ENCODE peak calls at places on chromosomes 11 and 22, in nine cellular contexts. P, T, W, A, E, J, U, K and B are unnamed samples.

GRCh38 chr11:74644084-74644483 is 51.7 kb downstream of the POLD3 start:
- DNase-seq in W (no peak), A (no peak), U (no peak), J (no peak), T (no peak), K (no peak), P (no peak), E (no peak), B (no peak)

GRCh38 chr22:24134090-24134846 is 47.0 kb upstream of the SUSD2 start:
- DNase-seq in T (no peak), J (no peak), W (peak), E (no peak), P (no peak), U (no peak), A (no peak), K (no peak), B (no peak)

GRCh38 chr11:46902694-46903093 is 15.7 kb downstream of the LRP4 start:
- DNase-seq in U (no peak), P (no peak), J (no peak), E (no peak), W (no peak), A (no peak), K (no peak), T (no peak), B (no peak)

GRCh38 chr11:89608234-89608966 is 101.7 kb upstream of the TRIM77 start:
- DNase-seq in A (no peak), J (no peak), T (no peak), K (no peak), U (no peak), W (no peak), E (no peak), P (no peak), B (no peak)

GRCh38 chr22:32204856-32205722 is at the start of gene RFPL2:
- DNase-seq in P (no peak), E (no peak), U (no peak), A (peak), T (no peak), K (no peak), J (peak), W (no peak), B (no peak)

GRCh38 chr11:26700536-26701235 is 21.2 kb downstream of the SLC5A12 start:
- DNase-seq in J (no peak), E (no peak), P (no peak), U (no peak), A (no peak), K (no peak), W (no peak), T (no peak), B (no peak)

GRCh38 chr11:59212744-59213573 is at the start of gene MPEG1:
- DNase-seq in J (no peak), T (no peak), W (peak), K (no peak), P (no peak), A (no peak), E (peak), U (no peak), B (no peak)

GRCh38 chr11:17423533-17424310 is 35.3 kb upstream of the KCNJ11 start:
- DNase-seq in W (peak), U (no peak), J (no peak), A (no peak), T (no peak), K (no peak), P (no peak), E (no peak), B (no peak)

GRCh38 chr22:22848364-22848866 is 39.2 kb upstream of the IGLL5 start:
- DNase-seq in A (peak), T (no peak), U (no peak), E (peak), K (peak), J (peak), P (peak), W (peak), B (peak)

GRCh38 chr22:38214248-38215056 is 12.7 kb downstream of the MAFF start:
- DNase-seq in U (peak), K (peak), P (peak), J (peak), T (no peak), W (peak), A (peak), E (peak), B (no peak)

GRCh38 chr22:24289138-24289537 is 18.5 kb downstream of the SPECC1L start:
- DNase-seq in T (no peak), J (peak), E (no peak), W (no peak), U (no peak), A (peak), P (no peak), K (no peak), B (peak)

GRCh38 chr22:42132457-42132856 is 1.8 kb upstream of the CYP2D6 start:
- DNase-seq in A (no peak), W (no peak), T (no peak), K (no peak), U (no peak), P (peak), J (no peak), E (no peak), B (no peak)

GRCh38 chr11:35211952-35212351 is 73.0 kb downstream of the CD44 start:
- DNase-seq in J (no peak), E (no peak), T (no peak), W (no peak), P (no peak), U (no peak), K (no peak), A (no peak), B (no peak)

GRCh38 chr11:75151346-75152047 is 590 bp downstream of the SLCO2B1 start:
- DNase-seq in J (no peak), A (no peak), E (no peak), K (no peak), T (no peak), P (no peak), W (no peak), U (no peak), B (no peak)

GRCh38 chr11:128643661-128644060 is 50.2 kb upstream of the FLI1 start:
- DNase-seq in A (no peak), T (no peak), K (no peak), W (no peak), J (no peak), U (no peak), P (no peak), E (no peak), B (no peak)

GRCh38 chr11:114310095-114310494 is 13.9 kb downstream of the NNMT start:
- DNase-seq in K (no peak), J (peak), W (no peak), E (no peak), T (no peak), U (no peak), A (no peak), P (no peak), B (no peak)

GRCh38 chr11:132220464-132220863 is 850.0 kb downstream of the NTM start:
- DNase-seq in E (no peak), W (no peak), U (no peak), A (peak), T (no peak), K (no peak), J (peak), P (no peak), B (no peak)

GRCh38 chr22:41596776-41597634 is 7.4 kb upstream of the PMM1 start:
- DNase-seq in J (peak), A (peak), T (no peak), K (peak), P (peak), U (peak), E (peak), W (peak), B (no peak)

GRCh38 chr11:110085255-110085838 is 7.8 kb upstream of the ZC3H12C start:
- DNase-seq in W (no peak), E (no peak), T (no peak), A (peak), U (no peak), J (no peak), P (no peak), K (no peak), B (no peak)

GRCh38 chr11:129946256-129946655 is 50.9 kb upstream of the NFRKB start:
- DNase-seq in P (no peak), E (no peak), U (no peak), J (no peak), A (peak), T (no peak), K (peak), W (no peak), B (no peak)

GRCh38 chr11:7019500-7020182 is 505 bp downstream of the ZNF214 start:
- DNase-seq in E (peak), A (no peak), W (no peak), K (no peak), P (peak), J (no peak), U (peak), T (no peak), B (no peak)

GRCh38 chr11:8818421-8818820 is 92.6 kb upstream of the AKIP1 start:
- DNase-seq in E (no peak), U (peak), J (no peak), T (no peak), K (no peak), A (no peak), P (no peak), W (no peak), B (no peak)

GRCh38 chr22:29128891-29129643 is 56.2 kb downstream of the KREMEN1 start:
- DNase-seq in E (no peak), W (no peak), P (no peak), J (no peak), K (no peak), A (peak), T (no peak), U (peak), B (no peak)

GRCh38 chr11:129281471-129282268 is 89.5 kb upstream of the ARHGAP32 start:
- DNase-seq in J (no peak), T (no peak), W (no peak), P (no peak), E (no peak), K (no peak), A (no peak), U (no peak), B (no peak)

GRCh38 chr22:49303781-49304461 is 523.8 kb downstream of the BRD1 start:
- DNase-seq in U (peak), A (no peak), P (peak), E (peak), T (no peak), K (no peak), J (no peak), W (peak), B (no peak)

GRCh38 chr22:33300165-33300564 is 242.0 kb upstream of the SYN3 start:
- DNase-seq in K (no peak), T (no peak), J (no peak), P (no peak), A (no peak), U (no peak), W (peak), E (no peak), B (no peak)

GRCh38 chr11:102139081-102139498 is 28.8 kb downstream of the YAP1 start:
- DNase-seq in A (peak), T (no peak), P (no peak), W (no peak), K (no peak), E (no peak), U (no peak), J (peak), B (no peak)

GRCh38 chr22:23553922-23554870 is 25.9 kb downstream of the IGLL1 start:
- DNase-seq in J (no peak), P (peak), W (peak), U (peak), T (no peak), E (no peak), K (no peak), A (no peak), B (no peak)

DNA sequence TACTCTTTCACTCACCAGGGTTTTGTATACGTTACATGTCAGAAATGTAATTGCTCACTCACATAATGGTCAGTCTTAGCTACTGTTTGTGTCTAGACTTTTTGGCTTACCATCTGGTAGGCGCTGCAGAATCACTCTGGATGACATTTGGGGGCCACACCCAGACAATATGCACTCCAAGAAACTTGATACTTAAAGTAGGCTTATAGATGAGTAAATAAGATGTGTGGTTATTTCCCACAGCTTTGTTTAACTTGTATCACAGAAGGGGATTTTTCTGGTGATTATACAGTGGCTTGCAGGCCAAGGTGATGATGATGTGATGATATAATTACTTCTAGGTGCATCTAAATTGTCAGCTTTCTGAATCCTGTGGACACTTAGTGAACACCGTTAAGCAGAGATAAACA is 89.0 kb downstream of the PRR5L start:
- DNase-seq in U (no peak), J (peak), E (no peak), A (peak), P (no peak), T (no peak), W (no peak), K (no peak), B (no peak)
- H3K4me3 ChIP-seq in U (no peak), J (no peak), E (no peak), A (no peak), P (no peak), T (no peak), W (peak), K (no peak), B (no peak)

GRCh38 chr11:93089474-93090102 is 108.2 kb downstream of the SLC36A4 start:
- DNase-seq in A (peak), W (no peak), P (no peak), E (peak), J (peak), T (no peak), U (no peak), K (peak), B (no peak)
- TF ChIP-seq CTCF in A (peak), W (no peak), P (peak), E (peak), J (peak), T (no peak), U (no peak), K (peak), B (peak)

DNA sequence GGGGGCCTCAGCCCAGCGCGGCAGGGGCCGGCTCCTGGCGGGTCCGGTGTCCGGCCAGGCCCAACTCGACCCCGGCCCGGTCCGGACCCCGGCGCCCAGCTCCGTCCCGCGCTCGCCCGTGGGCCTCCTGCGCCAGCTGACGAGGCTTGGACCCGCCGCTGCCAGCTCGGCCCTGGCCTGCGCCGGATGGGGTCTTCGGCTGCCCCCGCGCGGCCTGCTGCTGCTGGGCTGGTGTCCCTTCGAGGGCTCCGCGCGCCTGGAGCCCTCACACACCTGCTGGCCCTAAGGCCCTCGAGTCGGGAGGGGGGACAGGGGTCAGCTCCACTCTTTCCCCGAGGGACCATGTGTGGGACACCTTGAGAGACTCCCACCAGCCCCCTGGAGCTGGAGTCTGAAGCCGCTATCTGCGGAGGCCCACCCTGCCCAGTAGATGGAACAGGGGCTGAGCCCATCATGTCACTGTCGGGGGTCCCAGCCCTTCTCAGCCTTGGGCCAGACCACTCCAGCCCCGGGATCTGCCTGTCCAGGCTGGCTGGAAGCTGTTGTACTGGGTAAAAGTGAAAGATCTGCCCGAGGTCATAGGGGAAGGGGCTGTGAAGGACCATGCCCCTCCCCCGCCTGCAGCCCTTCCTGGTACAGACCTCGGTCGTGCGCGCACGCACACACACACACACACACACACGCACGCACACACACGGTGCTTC is 768 bp upstream of the CDKN1C start:
- DNase-seq in K (no peak), P (peak), T (no peak), W (peak), U (peak), E (no peak), A (no peak), J (peak), B (no peak)
- H3K4me3 ChIP-seq in K (no peak), P (no peak), T (peak), W (peak), U (peak), E (peak), A (no peak), J (no peak), B (no peak)

GRCh38 chr11:61769946-61770683 is 17.7 kb downstream of the MYRF start:
- DNase-seq in P (no peak), T (no peak), A (no peak), U (no peak), E (no peak), J (no peak), W (no peak), K (no peak), B (no peak)

GRCh38 chr11:61773356-61773755 is 19.0 kb downstream of the TMEM258 start:
- DNase-seq in J (no peak), A (no peak), W (no peak), E (no peak), U (no peak), T (no peak), K (no peak), P (no peak), B (no peak)

GRCh38 chr11:61773826-61774225 is 18.6 kb downstream of the TMEM258 start:
- DNase-seq in A (no peak), T (no peak), W (no peak), J (no peak), U (no peak), K (no peak), P (no peak), E (no peak), B (no peak)

GRCh38 chr11:61771195-61771894 is 18.9 kb downstream of the MYRF start:
- DNase-seq in J (no peak), K (no peak), U (no peak), A (no peak), E (no peak), T (no peak), P (no peak), W (no peak), B (no peak)

GRCh38 chr11:61771995-61772455 is 19.6 kb downstream of the MYRF start:
- DNase-seq in W (no peak), K (no peak), T (no peak), U (no peak), A (no peak), E (no peak), P (no peak), J (no peak), B (no peak)
- TF ChIP-seq CTCF in W (no peak), K (no peak), T (no peak), U (no peak), A (no peak), E (no peak), P (no peak), J (no peak), B (no peak)

DNA sequence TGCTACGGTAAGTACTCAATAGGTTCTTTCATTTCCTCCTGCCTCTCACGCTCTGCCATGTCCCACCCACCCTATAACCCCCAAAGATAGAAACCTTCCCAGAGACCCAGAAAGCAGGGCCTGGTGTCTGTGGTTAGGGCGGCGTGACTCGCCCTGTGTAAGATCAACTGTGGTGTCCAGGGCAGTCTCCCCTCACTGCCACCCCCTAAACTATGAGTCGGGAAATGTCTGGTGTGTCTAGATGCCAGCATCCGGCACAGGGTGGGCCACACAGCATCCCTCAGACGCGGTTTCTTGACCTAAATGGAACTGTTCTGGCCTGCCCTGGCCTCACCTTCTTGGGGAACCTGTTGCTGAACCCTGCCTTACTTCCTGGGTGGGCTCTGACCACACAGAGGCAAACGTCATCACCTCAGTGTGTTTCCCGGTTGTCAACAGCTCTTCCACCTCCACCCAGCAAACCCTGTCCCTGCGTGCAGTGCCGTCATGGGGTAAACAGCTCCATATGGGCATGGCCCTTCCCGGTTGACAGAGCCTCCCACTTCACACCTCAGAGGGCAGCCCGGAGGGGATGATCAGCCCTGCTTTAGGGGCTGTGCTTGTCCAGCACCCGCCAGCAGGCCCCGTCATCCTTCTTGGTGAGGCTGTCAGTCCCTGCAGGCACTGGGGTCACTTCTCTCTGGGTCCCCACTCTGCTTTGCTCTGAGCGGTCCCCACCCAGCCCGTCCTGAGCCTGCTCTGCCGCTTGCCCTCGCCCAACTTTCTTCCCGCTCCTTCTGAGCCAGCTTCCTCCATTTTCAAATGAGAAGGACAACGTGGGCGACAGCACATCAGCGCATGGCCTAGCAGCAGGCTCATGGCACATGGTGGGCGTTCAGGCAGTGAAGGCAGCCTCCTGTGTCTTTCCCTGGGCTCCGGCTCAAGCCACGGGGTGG is 6.0 kb downstream of the WNT11 start:
- DNase-seq in T (no peak), A (no peak), K (no peak), J (no peak), U (no peak), W (no peak), P (peak), E (no peak), B (no peak)
- H3K4me3 ChIP-seq in T (no peak), A (no peak), K (no peak), J (no peak), U (no peak), W (no peak), P (no peak), E (no peak), B (no peak)

DNA sequence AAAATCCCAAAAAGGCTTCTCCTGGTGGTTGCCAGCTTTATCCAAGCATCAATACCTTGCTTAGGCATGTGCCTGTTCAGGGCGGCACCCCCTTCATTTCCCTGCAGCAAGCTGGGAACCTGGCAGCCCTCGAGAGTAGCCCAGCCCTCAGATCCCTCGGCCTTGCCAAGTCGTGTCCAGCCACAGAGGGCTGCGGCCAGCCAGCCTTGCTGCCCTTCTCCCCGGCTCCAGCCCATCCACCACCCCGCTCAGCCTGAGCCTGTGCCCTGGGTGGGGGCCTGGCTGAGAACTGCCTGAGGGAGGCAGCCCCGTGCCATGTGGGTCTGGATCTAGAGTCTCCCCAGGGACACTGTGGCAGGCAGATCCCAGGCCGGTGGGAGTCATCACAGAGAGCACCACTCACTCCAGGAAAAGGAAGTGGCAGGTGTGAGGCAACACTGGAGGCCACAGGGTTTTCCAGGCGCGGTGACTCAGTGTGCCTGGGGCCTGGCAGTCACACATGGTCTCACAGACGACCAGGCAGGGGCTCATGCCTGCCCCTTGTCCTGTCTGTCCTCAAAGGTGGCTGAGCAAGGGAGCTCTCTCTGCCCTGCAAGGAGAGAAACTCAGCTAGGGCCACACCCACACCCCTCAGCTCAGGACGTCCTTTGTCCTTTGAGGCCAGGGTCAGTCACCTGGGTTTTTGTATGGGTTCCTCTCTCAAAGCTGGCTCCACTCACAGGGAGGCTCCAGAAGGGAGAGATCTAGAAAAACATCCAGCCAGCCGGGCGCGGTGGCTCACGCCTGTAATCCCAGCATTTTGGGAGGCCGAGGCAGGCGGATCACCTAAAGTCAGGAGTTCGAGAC is 12.2 kb upstream of the CDC42BPG start:
- DNase-seq in K (no peak), W (no peak), P (peak), J (peak), U (peak), E (peak), T (no peak), A (peak), B (no peak)
- TF ChIP-seq CTCF in K (no peak), W (no peak), P (no peak), J (no peak), U (no peak), E (no peak), T (no peak), A (no peak), B (no peak)